ENCODE peak calls at places on chromosomes 5 and 9, in seven cellular contexts. One of them, this sample, is unnamed.

GRCh38 chr5:157449011-157449723 is 10.8 kb upstream of the NIPAL4 start:
- DNase-seq in left ventricle myocardium inferior: peak
- DNase-seq in HFF-Myc: no peak
- DNase-seq in NCI-H1092: peak
- DNase-seq in mesothelial cell of epicardium: no peak
- DNase-seq in HTR-8/SVneo: no peak
- DNase-seq in hypothalamus: no peak
- DNase-seq in this sample: no peak

GRCh38 chr9:91037511-91038482 is 236.2 kb downstream of the SYK start:
- DNase-seq in left ventricle myocardium inferior: no peak
- DNase-seq in HTR-8/SVneo: peak
- DNase-seq in hypothalamus: no peak
- DNase-seq in NCI-H1092: no peak
- DNase-seq in HFF-Myc: peak
- DNase-seq in mesothelial cell of epicardium: no peak
- DNase-seq in this sample: no peak

GRCh38 chr9:114025760-114026159 is 52.3 kb downstream of the AMBP start:
- DNase-seq in hypothalamus: no peak
- DNase-seq in NCI-H1092: no peak
- DNase-seq in HTR-8/SVneo: no peak
- DNase-seq in mesothelial cell of epicardium: no peak
- DNase-seq in HFF-Myc: no peak
- DNase-seq in left ventricle myocardium inferior: no peak
- DNase-seq in this sample: no peak

GRCh38 chr9:126613656-126614055 is at the start of gene LMX1B:
- DNase-seq in HFF-Myc: no peak
- DNase-seq in left ventricle myocardium inferior: peak
- DNase-seq in HTR-8/SVneo: peak
- DNase-seq in mesothelial cell of epicardium: no peak
- DNase-seq in NCI-H1092: no peak
- DNase-seq in hypothalamus: no peak
- DNase-seq in this sample: no peak

GRCh38 chr9:122788831-122789230 is at the start of gene OR5C1:
- DNase-seq in NCI-H1092: no peak
- DNase-seq in HFF-Myc: no peak
- DNase-seq in HTR-8/SVneo: no peak
- DNase-seq in mesothelial cell of epicardium: no peak
- DNase-seq in hypothalamus: no peak
- DNase-seq in left ventricle myocardium inferior: no peak
- DNase-seq in this sample: no peak

GRCh38 chr5:6311568-6312501 is 66.5 kb downstream of the MED10 start:
- DNase-seq in HFF-Myc: no peak
- DNase-seq in HTR-8/SVneo: no peak
- DNase-seq in NCI-H1092: no peak
- DNase-seq in hypothalamus: no peak
- DNase-seq in mesothelial cell of epicardium: no peak
- DNase-seq in left ventricle myocardium inferior: peak
- DNase-seq in this sample: no peak

GRCh38 chr5:59485629-59486439 is 407.7 kb downstream of the PDE4D start:
- DNase-seq in mesothelial cell of epicardium: no peak
- DNase-seq in NCI-H1092: no peak
- DNase-seq in hypothalamus: no peak
- DNase-seq in left ventricle myocardium inferior: no peak
- DNase-seq in HTR-8/SVneo: peak
- DNase-seq in HFF-Myc: peak
- DNase-seq in this sample: no peak

GRCh38 chr9:126127591-126127990 is 199.0 kb upstream of the MVB12B start:
- DNase-seq in left ventricle myocardium inferior: no peak
- DNase-seq in HTR-8/SVneo: no peak
- DNase-seq in HFF-Myc: no peak
- DNase-seq in NCI-H1092: no peak
- DNase-seq in hypothalamus: no peak
- DNase-seq in mesothelial cell of epicardium: no peak
- DNase-seq in this sample: peak

GRCh38 chr9:21709464-21710058 is 92.9 kb upstream of the MTAP start:
- DNase-seq in HTR-8/SVneo: peak
- DNase-seq in HFF-Myc: peak
- DNase-seq in NCI-H1092: peak
- DNase-seq in mesothelial cell of epicardium: no peak
- DNase-seq in hypothalamus: no peak
- DNase-seq in left ventricle myocardium inferior: no peak
- DNase-seq in this sample: no peak

GRCh38 chr9:98819231-98819630 is 11.8 kb downstream of the GALNT12 start:
- DNase-seq in HTR-8/SVneo: no peak
- DNase-seq in mesothelial cell of epicardium: no peak
- DNase-seq in NCI-H1092: no peak
- DNase-seq in HFF-Myc: no peak
- DNase-seq in hypothalamus: no peak
- DNase-seq in left ventricle myocardium inferior: no peak
- DNase-seq in this sample: no peak

GRCh38 chr9:101467690-101468089 is 32.1 kb upstream of the ALDOB start:
- DNase-seq in left ventricle myocardium inferior: no peak
- DNase-seq in hypothalamus: no peak
- DNase-seq in NCI-H1092: no peak
- DNase-seq in mesothelial cell of epicardium: no peak
- DNase-seq in HTR-8/SVneo: no peak
- DNase-seq in HFF-Myc: no peak
- DNase-seq in this sample: no peak

GRCh38 chr5:143010335-143010734 is 240.2 kb downstream of the ARHGAP26 start:
- DNase-seq in hypothalamus: no peak
- DNase-seq in HTR-8/SVneo: no peak
- DNase-seq in NCI-H1092: peak
- DNase-seq in left ventricle myocardium inferior: no peak
- DNase-seq in mesothelial cell of epicardium: no peak
- DNase-seq in HFF-Myc: no peak
- DNase-seq in this sample: no peak

GRCh38 chr5:125267636-125268248 is 521.3 kb upstream of the ZNF608 start:
- DNase-seq in mesothelial cell of epicardium: no peak
- DNase-seq in HTR-8/SVneo: no peak
- DNase-seq in hypothalamus: no peak
- DNase-seq in HFF-Myc: no peak
- DNase-seq in NCI-H1092: no peak
- DNase-seq in left ventricle myocardium inferior: no peak
- DNase-seq in this sample: no peak

GRCh38 chr9:966936-967335 is 9.5 kb upstream of the DMRT3 start:
- DNase-seq in hypothalamus: no peak
- DNase-seq in NCI-H1092: no peak
- DNase-seq in HTR-8/SVneo: no peak
- DNase-seq in left ventricle myocardium inferior: no peak
- DNase-seq in HFF-Myc: no peak
- DNase-seq in mesothelial cell of epicardium: no peak
- DNase-seq in this sample: no peak

GRCh38 chr9:3999706-4000105 is 300.2 kb downstream of the GLIS3 start:
- DNase-seq in HFF-Myc: no peak
- DNase-seq in mesothelial cell of epicardium: no peak
- DNase-seq in NCI-H1092: no peak
- DNase-seq in HTR-8/SVneo: no peak
- DNase-seq in hypothalamus: no peak
- DNase-seq in left ventricle myocardium inferior: no peak
- DNase-seq in this sample: no peak

GRCh38 chr5:146206257-146206656 is 2.9 kb downstream of the RBM27 start:
- DNase-seq in HTR-8/SVneo: no peak
- DNase-seq in HFF-Myc: no peak
- DNase-seq in NCI-H1092: no peak
- DNase-seq in mesothelial cell of epicardium: no peak
- DNase-seq in hypothalamus: no peak
- DNase-seq in left ventricle myocardium inferior: no peak
- DNase-seq in this sample: no peak

GRCh38 chr9:37215456-37216229 is 95.3 kb downstream of the ZCCHC7 start:
- DNase-seq in HTR-8/SVneo: peak
- DNase-seq in mesothelial cell of epicardium: no peak
- DNase-seq in HFF-Myc: no peak
- DNase-seq in hypothalamus: no peak
- DNase-seq in NCI-H1092: no peak
- DNase-seq in left ventricle myocardium inferior: no peak
- DNase-seq in this sample: no peak

GRCh38 chr9:591292-591691 is 250.2 kb upstream of the DMRT1 start:
- DNase-seq in hypothalamus: no peak
- DNase-seq in NCI-H1092: no peak
- DNase-seq in left ventricle myocardium inferior: peak
- DNase-seq in HTR-8/SVneo: no peak
- DNase-seq in mesothelial cell of epicardium: no peak
- DNase-seq in HFF-Myc: no peak
- DNase-seq in this sample: no peak

GRCh38 chr9:93024986-93025630 is 33.4 kb upstream of the SUSD3 start:
- DNase-seq in HFF-Myc: no peak
- DNase-seq in HTR-8/SVneo: no peak
- DNase-seq in hypothalamus: no peak
- DNase-seq in left ventricle myocardium inferior: no peak
- DNase-seq in NCI-H1092: no peak
- DNase-seq in mesothelial cell of epicardium: no peak
- DNase-seq in this sample: no peak

GRCh38 chr5:77635617-77636422 is 2.7 kb downstream of the OTP start:
- DNase-seq in left ventricle myocardium inferior: no peak
- DNase-seq in mesothelial cell of epicardium: no peak
- DNase-seq in HTR-8/SVneo: no peak
- DNase-seq in HFF-Myc: no peak
- DNase-seq in NCI-H1092: no peak
- DNase-seq in hypothalamus: no peak
- DNase-seq in this sample: no peak

GRCh38 chr5:53482717-53483638 is 2.5 kb downstream of the FST start:
- DNase-seq in hypothalamus: no peak
- DNase-seq in mesothelial cell of epicardium: no peak
- DNase-seq in left ventricle myocardium inferior: peak
- DNase-seq in HTR-8/SVneo: peak
- DNase-seq in HFF-Myc: no peak
- DNase-seq in NCI-H1092: no peak
- DNase-seq in this sample: no peak

This sample was measured in type B pancreatic cell.